ENCODE peak calls at places on chromosomes 3 and 15, in seven cellular contexts. D, U, X, V, E, P and M are unnamed samples. For H3K4me1, the result is how much of the 10 kb centered on the place peaks cover.

GRCh38 chr3:112682361-112682760 is 41.4 kb upstream of the CCDC80 start:
- DNase-seq in V (no peak), P (no peak), X (no peak), D (no peak), E (no peak), U (no peak), M (no peak)

GRCh38 chr15:92541197-92542190 is 114.1 kb downstream of the FAM174B start:
- DNase-seq in P (no peak), E (no peak), V (no peak), U (no peak), X (no peak), D (no peak), M (no peak)

GRCh38 chr15:27481768-27482167 is 510.8 kb downstream of the GABRG3 start:
- DNase-seq in U (no peak), D (no peak), E (no peak), X (no peak), P (no peak), V (no peak), M (no peak)

GRCh38 chr3:120033594-120033993 is 60.7 kb downstream of the GSK3B start:
- DNase-seq in U (no peak), P (no peak), X (no peak), V (no peak), E (no peak), D (no peak), M (no peak)

GRCh38 chr3:2784627-2785026 is 325.5 kb downstream of the IL5RA start:
- DNase-seq in U (no peak), P (no peak), V (no peak), D (no peak), E (no peak), X (no peak), M (no peak)

GRCh38 chr15:36469567-36469966 is 109.9 kb upstream of the CDIN1 start:
- DNase-seq in U (no peak), X (no peak), V (no peak), D (no peak), E (no peak), P (no peak), M (no peak)

GRCh38 chr15:40900256-40901052 is 6.2 kb downstream of the VPS18 start:
- DNase-seq in P (no peak), V (no peak), X (no peak), U (no peak), E (no peak), D (no peak), M (no peak)

GRCh38 chr3:65112751-65113300 is 425.0 kb upstream of the ADAMTS9 start:
- DNase-seq in E (no peak), V (no peak), X (no peak), U (no peak), D (no peak), P (no peak), M (no peak)

GRCh38 chr3:175176556-175176955 is 317.4 kb downstream of the NAALADL2 start:
- DNase-seq in D (no peak), X (no peak), P (peak), E (no peak), U (no peak), V (no peak), M (no peak)

GRCh38 chr3:20054549-20054987 is 14.3 kb downstream of the KAT2B start:
- DNase-seq in P (peak), U (peak), E (no peak), D (peak), X (peak), V (peak), M (peak)

GRCh38 chr3:20056727-20057611 is 16.7 kb downstream of the KAT2B start:
- DNase-seq in P (peak), U (no peak), E (no peak), X (no peak), D (no peak), V (no peak), M (no peak)

GRCh38 chr3:20060924-20061323 is 20.7 kb downstream of the KAT2B start:
- DNase-seq in P (no peak), E (no peak), V (no peak), U (no peak), X (no peak), D (no peak), M (no peak)

GRCh38 chr3:20055020-20055775 is 15.0 kb downstream of the KAT2B start:
- DNase-seq in X (no peak), E (no peak), D (no peak), P (peak), V (no peak), U (no peak), M (no peak)

DNA sequence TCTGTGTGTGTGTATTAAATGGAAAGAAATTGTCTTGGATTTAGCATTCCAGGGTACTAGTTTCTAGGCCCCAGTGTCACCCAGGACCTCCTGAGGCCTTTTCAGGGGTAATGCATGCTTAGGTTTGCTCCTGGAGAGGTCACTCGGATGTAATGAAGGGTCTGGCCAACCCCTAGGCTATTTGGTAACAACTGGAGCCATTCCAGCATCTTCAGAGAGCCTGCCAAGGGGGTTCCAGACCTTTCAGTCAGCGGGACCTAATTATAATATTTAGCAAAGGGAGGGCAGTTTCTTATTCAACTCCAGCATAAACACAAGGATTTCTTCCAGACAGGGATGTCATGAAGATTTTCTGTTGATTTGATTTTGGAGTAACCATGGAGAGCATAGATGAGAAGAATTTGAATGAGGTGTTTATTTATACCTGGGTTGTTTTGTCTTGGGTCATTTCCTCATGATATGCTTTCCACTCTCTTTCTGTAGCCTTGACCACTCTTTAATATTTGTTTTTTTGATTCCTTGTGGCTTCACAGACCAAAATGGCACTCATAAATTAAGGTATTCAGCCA is 17.4 kb downstream of the KAT2B start:
- DNase-seq in U (no peak), E (no peak), D (no peak), X (no peak), V (no peak), P (no peak), M (no peak)
- H3K4me1 ChIP-seq in U (under half), E (under half), D (under half), X (under half), V (under half), P (under half), M (under half)

DNA sequence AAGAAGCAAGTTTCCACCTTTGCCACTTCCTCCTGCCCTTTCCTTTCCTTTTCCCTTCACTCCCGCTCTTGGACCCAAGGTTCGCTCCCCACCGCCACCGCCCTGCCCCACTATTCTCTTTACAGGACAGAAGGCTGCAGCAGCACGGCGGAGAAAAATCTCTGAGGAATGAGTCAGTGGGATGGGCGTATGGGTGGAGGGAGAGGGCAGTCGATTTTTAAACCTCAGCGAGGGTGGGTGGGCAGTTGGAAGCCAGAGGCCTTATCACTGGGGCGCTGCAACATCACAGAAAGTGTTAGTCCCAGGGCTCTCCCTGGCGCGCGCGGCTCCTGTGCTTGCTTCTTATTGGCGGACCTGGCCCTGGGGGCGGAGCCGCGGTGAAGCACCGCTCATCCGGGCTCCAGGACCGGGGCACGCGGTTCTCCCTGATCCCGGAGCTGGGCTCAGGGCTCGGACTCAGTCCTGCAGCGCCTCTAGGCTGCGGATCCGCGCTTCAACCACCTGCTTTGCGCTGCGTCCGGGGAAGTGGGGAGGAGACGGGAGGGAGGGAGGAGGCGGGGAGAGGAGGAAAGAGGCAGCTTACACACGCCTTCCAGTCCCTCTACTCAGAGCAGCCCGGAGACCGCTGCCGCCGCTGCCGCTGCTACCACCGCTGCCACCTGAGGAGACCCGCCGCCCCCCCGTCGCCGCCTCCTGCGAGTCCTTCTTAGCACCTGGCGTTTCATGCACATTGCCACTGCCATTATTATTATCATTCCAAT is at the start of gene ALCAM:
- DNase-seq in V (peak), D (peak), U (peak), E (peak), X (peak), P (peak), M (peak)
- TF ChIP-seq POLR2A in V (peak), D (no peak), U (peak), E (peak), X (peak), P (no peak), M (peak)

DNA sequence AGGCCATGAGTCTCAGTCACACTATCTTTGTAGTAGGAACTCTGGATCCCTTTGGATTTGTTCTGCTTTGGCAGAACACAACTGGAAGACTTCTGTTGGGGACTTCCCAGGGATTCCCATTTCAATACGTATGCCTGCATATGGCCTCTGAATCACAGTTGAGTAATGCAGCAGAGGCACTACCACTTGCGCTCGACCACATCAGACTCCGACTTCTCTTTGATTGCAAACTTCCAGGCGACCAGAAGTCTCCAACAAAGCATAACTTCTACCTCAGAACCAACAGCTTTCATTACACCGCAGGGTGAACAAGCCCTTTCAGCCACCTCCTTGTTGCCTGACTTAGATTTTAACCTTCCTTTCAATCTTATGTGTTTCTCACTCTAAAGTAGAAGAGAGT is 924.5 kb downstream of the IGSF11 start:
- DNase-seq in E (no peak), D (no peak), U (no peak), P (no peak), X (no peak), V (no peak), M (no peak)
- TF ChIP-seq POLR2AphosphoS5 in E (no peak), D (no peak), U (no peak), P (no peak), X (no peak), V (no peak), M (no peak)

DNA sequence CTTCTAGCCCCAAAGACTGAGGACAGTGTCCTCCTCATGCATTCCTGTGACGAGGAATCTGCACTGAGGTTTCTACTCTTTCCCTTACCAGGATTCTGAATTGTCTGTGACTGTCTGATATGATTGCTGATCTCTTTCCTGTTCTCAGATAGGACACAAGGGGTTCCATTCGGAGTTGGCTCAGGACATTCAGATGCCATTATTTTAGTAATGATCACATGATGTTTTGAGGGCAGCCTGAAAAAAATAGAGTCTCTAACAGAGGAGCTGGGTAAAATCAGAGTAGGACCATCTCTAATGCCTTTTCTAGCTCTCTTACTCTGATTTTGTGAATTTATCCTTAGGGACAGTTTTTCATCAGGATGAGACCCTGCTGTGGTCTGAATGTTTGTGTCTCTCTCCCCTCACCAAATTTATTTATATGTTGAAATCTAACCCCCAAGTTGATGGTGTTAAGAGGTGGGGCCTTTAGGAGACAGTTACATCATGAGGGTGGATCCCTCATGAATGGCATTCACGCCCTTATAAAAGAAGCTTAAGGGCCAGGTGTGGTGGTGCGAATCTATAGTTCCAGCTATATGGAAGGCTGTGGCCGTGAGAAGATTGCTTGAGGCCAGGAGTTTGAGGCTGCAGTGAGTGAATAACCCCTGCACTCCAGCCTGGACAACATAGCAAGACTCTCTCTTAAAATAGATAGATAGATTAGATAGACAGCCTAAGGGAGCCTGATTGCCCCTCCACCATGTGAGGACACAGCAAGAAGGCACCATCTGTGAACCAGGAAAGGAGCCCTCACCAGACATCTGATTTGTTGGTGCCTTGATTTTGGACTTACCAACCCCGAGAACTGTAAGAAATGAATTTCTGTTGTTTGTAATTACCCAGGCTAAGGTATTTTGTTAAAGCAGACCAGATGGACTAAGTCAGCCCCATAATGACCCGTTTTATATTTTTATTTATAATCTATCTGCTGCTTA is 24.4 kb downstream of the FNDC3B start:
- DNase-seq in E (no peak), D (no peak), P (no peak), V (no peak), X (no peak), U (no peak), M (no peak)
- H3K4me1 ChIP-seq in E (under half), D (under half), P (half or more), V (under half), X (under half), U (half or more), M (half or more)

GRCh38 chr3:15859507-15860013 is 61.8 kb upstream of the ANKRD28 start:
- DNase-seq in P (peak), X (peak), E (peak), V (no peak), D (peak), U (peak), M (peak)

GRCh38 chr3:15858547-15859506 is 61.0 kb upstream of the ANKRD28 start:
- DNase-seq in D (no peak), U (peak), E (peak), X (peak), V (peak), P (peak), M (peak)

GRCh38 chr3:15861163-15861562 is 63.4 kb upstream of the ANKRD28 start:
- DNase-seq in P (no peak), E (no peak), D (no peak), V (no peak), U (no peak), X (no peak), M (no peak)

GRCh38 chr3:15860014-15860934 is 62.5 kb upstream of the ANKRD28 start:
- DNase-seq in P (peak), U (peak), E (peak), X (peak), V (no peak), D (peak), M (peak)
- TF ChIP-seq POLR2A in P (no peak), U (no peak), E (no peak), X (no peak), V (peak), D (no peak), M (no peak)

GRCh38 chr15:63072809-63073277 is 30.3 kb downstream of the TPM1 start:
- DNase-seq in V (no peak), X (no peak), D (no peak), E (no peak), U (no peak), P (no peak), M (no peak)

GRCh38 chr15:63073497-63074172 is 31.1 kb downstream of the TPM1 start:
- DNase-seq in V (no peak), P (no peak), E (no peak), X (no peak), D (no peak), U (no peak), M (no peak)

GRCh38 chr15:63076136-63077005 is 33.8 kb downstream of the TPM1 start:
- DNase-seq in U (no peak), E (no peak), P (no peak), X (no peak), D (no peak), V (no peak), M (no peak)

GRCh38 chr15:63077952-63078351 is 35.4 kb downstream of the TPM1 start:
- DNase-seq in X (no peak), P (no peak), U (no peak), V (no peak), D (no peak), E (no peak), M (no peak)

GRCh38 chr15:63075072-63075995 is 32.8 kb downstream of the TPM1 start:
- DNase-seq in U (no peak), V (no peak), P (no peak), X (no peak), E (no peak), D (no peak), M (no peak)
- TF ChIP-seq POLR2AphosphoS5 in U (no peak), V (no peak), P (no peak), X (no peak), E (no peak), D (no peak), M (peak)

DNA sequence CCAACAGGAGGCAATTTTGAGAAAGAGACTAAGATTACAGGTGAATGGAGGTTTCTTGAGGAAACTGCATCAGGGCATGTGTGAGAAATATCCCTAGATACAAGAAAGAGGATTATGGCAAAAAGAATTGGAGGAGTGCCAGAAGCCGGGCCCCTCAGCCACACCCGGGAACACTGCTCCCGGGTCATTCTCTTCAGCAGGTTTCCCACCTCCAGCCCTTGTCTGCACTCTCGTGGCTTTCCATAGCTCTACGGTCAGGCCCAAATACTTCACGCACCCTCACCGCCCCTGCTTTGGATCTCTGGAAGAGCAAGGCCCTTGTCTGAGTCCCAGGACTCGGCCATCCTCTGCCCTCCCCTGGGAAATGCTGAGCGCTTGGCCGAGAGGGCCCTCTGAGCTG is 38.7 kb upstream of the SPTBN5 start:
- DNase-seq in V (no peak), X (no peak), E (no peak), D (no peak), P (no peak), U (no peak), M (no peak)
- H3K4me1 ChIP-seq in V (half or more), X (under half), E (half or more), D (under half), P (half or more), U (under half), M (half or more)

DNA sequence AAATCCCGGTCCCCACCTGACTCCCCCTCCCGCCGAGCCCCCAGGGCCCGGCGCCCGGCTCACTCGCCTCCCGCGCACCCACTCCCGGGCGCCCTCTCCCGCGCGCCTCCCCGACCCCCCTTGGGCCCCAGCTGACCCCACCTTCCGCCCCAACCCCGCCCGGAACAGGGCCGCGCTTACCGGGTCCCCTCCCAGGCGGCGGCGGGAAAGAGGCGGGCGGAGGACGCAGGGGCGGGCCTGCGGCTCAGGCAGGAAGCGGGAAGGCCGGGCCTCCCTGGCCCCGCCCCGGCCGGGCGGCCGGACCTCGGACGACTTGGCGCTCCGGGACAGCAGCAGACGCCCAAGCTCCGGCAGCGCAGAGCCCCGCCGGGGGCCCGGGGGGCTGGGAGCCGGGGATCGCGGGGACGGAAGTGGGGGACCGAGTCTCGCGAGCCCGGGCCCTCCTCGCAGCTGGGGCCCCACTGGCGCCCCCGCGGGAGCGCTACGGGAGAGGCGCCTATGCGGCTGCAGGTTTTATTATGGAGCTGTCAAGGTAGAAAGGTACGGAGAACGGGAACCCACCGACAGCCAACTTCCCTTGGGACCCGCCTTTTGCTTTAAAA is at the start of gene SLC41A3:
- DNase-seq in U (peak), P (peak), D (peak), E (peak), X (peak), V (peak), M (peak)
- TF ChIP-seq POLR2A in U (peak), P (no peak), D (peak), E (no peak), X (no peak), V (peak), M (peak)

DNA sequence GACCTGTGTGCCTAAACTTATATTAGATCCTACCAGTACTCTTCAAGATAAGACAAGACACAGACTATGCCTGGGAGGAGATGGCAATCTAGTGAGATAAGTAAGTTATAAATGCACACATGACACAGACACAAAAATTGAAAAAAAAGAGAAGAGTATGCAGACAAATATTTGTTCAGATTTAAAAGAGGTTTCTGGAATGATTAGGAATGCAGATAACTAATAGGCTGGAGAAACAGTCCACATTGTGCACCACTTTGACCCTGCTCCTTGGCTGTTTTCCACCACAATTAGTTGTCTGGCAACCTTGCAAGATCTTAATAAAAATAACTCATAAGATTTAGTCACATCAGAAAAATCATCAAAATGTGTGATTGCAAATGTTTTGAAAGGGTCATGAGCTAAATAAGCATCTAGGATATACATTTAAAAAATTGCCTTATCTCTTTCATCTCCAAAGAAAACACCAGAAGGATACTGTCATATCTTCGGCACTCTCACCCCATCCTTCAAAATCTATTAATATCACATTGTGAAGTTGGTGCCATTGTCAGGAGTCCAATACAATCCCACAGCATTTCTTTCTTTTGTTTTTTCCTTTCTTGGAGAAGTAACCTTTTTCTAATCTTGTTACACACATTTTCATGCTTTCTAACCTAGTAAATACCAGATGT is 153.7 kb upstream of the KCNMB2 start:
- DNase-seq in D (no peak), X (no peak), V (no peak), P (peak), U (no peak), E (no peak), M (no peak)
- TF ChIP-seq POLR2AphosphoS5 in D (no peak), X (no peak), V (no peak), P (peak), U (no peak), E (no peak), M (no peak)